ENCODE peak calls at places on chromosomes 5 and 9, in six cellular contexts. W, J, C, G, D and U are unnamed samples.

GRCh38 chr5:20833081-20833627 is 845.2 kb upstream of the CDH18 start:
- DNase-seq in W (no peak), J (no peak), C (no peak), G (no peak), D (no peak), U (no peak)

GRCh38 chr5:75512383-75513074 is 838 bp downstream of the POLK start:
- DNase-seq in W (no peak), J (peak; percentile 1), C (no peak), G (no peak), D (no peak), U (no peak)

GRCh38 chr9:21684831-21685362 is 117.5 kb upstream of the MTAP start:
- DNase-seq in W (peak; percentile 99), J (peak; percentile 87), C (peak; percentile 43), G (no peak), D (no peak), U (peak; percentile 63)

GRCh38 chr9:22307013-22307711 is 139.5 kb upstream of the DMRTA1 start:
- DNase-seq in W (peak; percentile 54), J (peak; percentile 55), C (peak; percentile 28), G (no peak), D (peak; percentile 45), U (peak; percentile 12)

GRCh38 chr9:95225016-95225745 is 92.3 kb downstream of the FANCC start:
- DNase-seq in W (no peak), J (peak; percentile 27), C (no peak), G (no peak), D (no peak), U (no peak)

GRCh38 chr5:33997331-33997983 is 10.4 kb downstream of the AMACR start:
- DNase-seq in W (peak; percentile 19), J (peak; percentile 88), C (peak; percentile 47), G (no peak), D (peak; percentile 51), U (peak; percentile 81)

GRCh38 chr9:130327781-130328348 is 62.3 kb downstream of the HMCN2 start:
- DNase-seq in W (no peak), J (peak; percentile 47), C (no peak), G (no peak), D (no peak), U (no peak)

GRCh38 chr9:129548571-129549135 is 72.2 kb downstream of the C9orf50 start:
- DNase-seq in W (no peak), J (no peak), C (no peak), G (no peak), D (peak; percentile 71), U (no peak)

GRCh38 chr5:26024774-26025173 is 1013.6 kb downstream of the CDH9 start:
- DNase-seq in W (no peak), J (no peak), C (no peak), G (no peak), D (no peak), U (no peak)

GRCh38 chr9:21434202-21435014 is 5.8 kb upstream of the IFNA1 start:
- DNase-seq in W (peak; percentile 63), J (peak; percentile 73), C (peak; percentile 28), G (no peak), D (peak; percentile 47), U (peak; percentile 40)

GRCh38 chr5:135135530-135136201 is 101.6 kb upstream of the PITX1 start:
- DNase-seq in W (peak; percentile 36), J (peak; percentile 79), C (no peak), G (no peak), D (no peak), U (peak; percentile 82)

GRCh38 chr5:12323637-12324229 is 419.5 kb upstream of the CTNND2 start:
- DNase-seq in W (no peak), J (no peak), C (no peak), G (no peak), D (no peak), U (no peak)

GRCh38 chr9:87008667-87009066 is 61.4 kb upstream of the GAS1 start:
- DNase-seq in W (no peak), J (no peak), C (no peak), G (no peak), D (no peak), U (no peak)

GRCh38 chr5:17149786-17150185 is 67.6 kb upstream of the BASP1 start:
- DNase-seq in W (no peak), J (no peak), C (no peak), G (no peak), D (no peak), U (no peak)

GRCh38 chr5:126917918-126918623 is 112.3 kb downstream of the MARCHF3 start:
- DNase-seq in W (no peak), J (peak; percentile 74), C (peak; percentile 27), G (no peak), D (no peak), U (no peak)

GRCh38 chr5:135156337-135156714 is 122.3 kb upstream of the PITX1 start:
- DNase-seq in W (no peak), J (no peak), C (no peak), G (no peak), D (no peak), U (no peak)

GRCh38 chr5:89878140-89878570 is 531.4 kb downstream of the CETN3 start:
- DNase-seq in W (peak; percentile 59), J (peak; percentile 54), C (no peak), G (no peak), D (no peak), U (no peak)

GRCh38 chr5:125411163-125412050 is 665.0 kb upstream of the ZNF608 start:
- DNase-seq in W (no peak), J (peak; percentile 39), C (no peak), G (no peak), D (peak; percentile 59), U (peak; percentile 25)
- H3K4me3 ChIP-seq in W (no peak overlapping the region), J (no peak overlapping the region), C (no peak overlapping the region), G (no peak overlapping the region), D (no peak overlapping the region), U (no peak overlapping the region)

DNA sequence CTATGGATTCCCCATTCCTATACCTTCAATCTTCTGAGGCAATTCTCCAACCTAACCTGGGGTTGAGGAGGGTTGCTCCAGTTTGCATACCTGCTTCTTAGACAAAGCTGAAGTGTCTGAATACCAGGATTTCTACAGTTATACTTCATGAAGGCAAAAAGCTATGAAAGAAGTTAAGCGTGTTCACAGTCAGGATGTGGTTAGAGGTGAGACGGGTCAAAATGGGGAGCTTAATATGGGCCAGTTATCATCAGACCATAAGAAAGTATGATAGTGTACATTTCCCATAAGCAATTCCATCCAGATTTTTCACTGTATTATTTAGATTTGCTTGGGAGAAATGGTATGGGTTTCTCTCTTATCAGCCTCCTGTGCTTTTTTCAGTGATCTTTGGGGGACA is 156.9 kb upstream of the FER start:
- DNase-seq in W (no peak), J (no peak), C (no peak), G (no peak), D (no peak), U (no peak)
- TF ChIP-seq POLR2A in W (no peak), J (no peak), C (no peak), G (no peak), D (no peak), U (no peak)

GRCh38 chr5:72441094-72441723 is 66.0 kb downstream of the ZNF366 start:
- DNase-seq in W (no peak), J (peak; percentile 31), C (no peak), G (no peak), D (no peak), U (no peak)

GRCh38 chr5:72439192-72439591 is 68.0 kb downstream of the ZNF366 start:
- DNase-seq in W (no peak), J (no peak), C (no peak), G (no peak), D (no peak), U (no peak)

GRCh38 chr5:72443883-72444282 is 63.3 kb downstream of the ZNF366 start:
- DNase-seq in W (no peak), J (no peak), C (no peak), G (no peak), D (no peak), U (no peak)

GRCh38 chr5:72440207-72440638 is 67.0 kb downstream of the ZNF366 start:
- DNase-seq in W (no peak), J (no peak), C (no peak), G (no peak), D (no peak), U (no peak)

DNA sequence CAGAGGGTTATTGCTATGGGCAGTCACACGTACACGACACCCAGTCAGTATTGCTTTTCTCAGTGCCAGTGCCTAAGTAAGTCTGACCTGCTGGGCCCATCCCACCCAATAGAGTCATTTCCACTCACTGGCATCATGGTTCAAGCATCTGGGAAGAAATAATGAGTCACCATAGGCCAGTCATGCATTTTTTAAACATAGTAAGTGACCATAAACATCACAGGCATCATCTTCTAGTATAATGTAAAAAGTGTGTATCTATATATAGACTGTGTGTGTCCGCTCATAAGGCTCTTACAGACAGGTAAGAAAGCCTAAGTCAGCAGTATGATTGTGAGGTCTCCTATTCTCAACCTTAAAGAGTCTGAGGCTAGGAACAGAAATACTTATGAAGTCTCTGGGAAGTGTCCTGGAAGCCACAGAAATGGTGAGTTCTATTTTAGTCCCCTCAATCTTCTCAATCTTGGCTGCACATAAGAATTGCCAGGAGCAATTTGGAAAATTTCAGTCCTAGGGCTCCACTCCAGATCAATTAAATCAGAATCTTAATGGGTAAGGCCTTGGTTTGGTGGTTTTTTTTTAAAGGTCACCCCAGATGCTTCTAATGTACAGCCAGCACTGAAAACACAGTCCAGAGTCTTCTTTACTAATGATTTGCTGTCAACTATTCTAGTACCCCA is 65.2 kb downstream of the ZNF366 start:
- DNase-seq in W (peak; percentile 4), J (peak; percentile 97), C (peak; percentile 34), G (no peak), D (no peak), U (no peak)
- H3K4me3 ChIP-seq in W (no peak overlapping the region), J (no peak overlapping the region), C (no peak overlapping the region), G (no peak overlapping the region), D (no peak overlapping the region), U (no peak overlapping the region)

GRCh38 chr5:131746423-131746822 is 50.4 kb downstream of the FNIP1 start:
- DNase-seq in W (no peak), J (no peak), C (no peak), G (no peak), D (no peak), U (no peak)

GRCh38 chr5:131745594-131746175 is 51.1 kb downstream of the FNIP1 start:
- DNase-seq in W (no peak), J (peak; percentile 20), C (no peak), G (no peak), D (no peak), U (no peak)

GRCh38 chr5:131749138-131749537 is 47.7 kb downstream of the FNIP1 start:
- DNase-seq in W (no peak), J (peak; percentile 86), C (no peak), G (no peak), D (no peak), U (no peak)

GRCh38 chr5:131745155-131745554 is 51.7 kb downstream of the FNIP1 start:
- DNase-seq in W (no peak), J (no peak), C (no peak), G (no peak), D (no peak), U (no peak)

DNA sequence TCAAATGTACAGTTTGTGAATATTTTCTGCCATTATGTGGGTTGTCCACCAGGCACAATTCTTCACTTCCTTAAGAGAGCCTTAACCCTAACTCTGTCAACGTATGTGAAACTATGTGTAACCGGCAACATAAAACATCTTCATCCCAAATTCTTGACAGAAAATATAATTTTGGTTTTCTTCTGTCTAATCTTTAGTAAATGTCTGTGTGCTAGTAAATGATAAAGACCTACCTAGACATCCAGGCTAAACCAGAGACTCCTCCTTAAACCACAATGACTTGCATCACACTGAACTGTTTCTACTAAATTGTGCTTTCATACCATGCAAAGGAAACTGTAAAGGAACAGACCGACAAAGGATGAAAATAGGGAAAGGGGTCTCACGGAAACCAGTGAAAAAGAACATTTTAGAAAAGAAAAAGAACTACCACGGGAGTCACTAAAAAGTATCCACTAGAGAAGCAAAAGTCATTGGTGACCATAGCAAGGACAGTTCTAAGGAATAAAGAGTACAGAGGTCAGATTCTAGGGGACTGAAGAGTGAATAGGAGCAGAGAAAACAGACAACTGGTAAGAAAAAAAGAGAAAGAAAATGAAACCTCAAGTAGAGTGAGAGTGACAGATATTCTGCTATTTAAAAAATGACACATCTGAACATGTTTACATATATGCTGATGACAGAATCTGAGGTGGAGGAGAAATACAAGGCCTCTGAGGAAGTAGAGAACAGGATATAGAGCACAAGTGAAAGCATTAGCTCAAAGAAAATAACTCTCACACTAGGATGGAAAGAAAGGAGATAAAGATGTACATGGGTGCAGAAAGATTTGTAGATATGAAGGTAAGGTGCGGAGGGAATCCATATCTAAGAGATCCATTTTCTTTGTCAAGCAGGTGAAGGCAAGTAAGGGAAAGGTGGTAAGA is 49.4 kb downstream of the FNIP1 start:
- DNase-seq in W (no peak), J (peak; percentile 48), C (no peak), G (no peak), D (no peak), U (no peak)
- TF ChIP-seq POLR2A in W (no peak), J (no peak), C (no peak), G (no peak), D (no peak), U (no peak)